ENCODE peak calls at places on chromosome 2, in six cellular contexts. A, C, F, K, H and Y are unnamed samples.

GRCh38 chr2:222819722-222820333 is 41.0 kb upstream of the ACSL3 start:
- DNase-seq in C (no peak), K (no peak), F (no peak), H (no peak), A (no peak), Y (no peak)

GRCh38 chr2:101467306-101467705 is 7.6 kb downstream of the RFX8 start:
- DNase-seq in F (no peak), A (no peak), K (no peak), H (no peak), C (no peak), Y (no peak)

GRCh38 chr2:48483916-48484315 is 46.0 kb upstream of the STON1 start:
- DNase-seq in C (no peak), H (no peak), K (no peak), F (no peak), A (no peak), Y (no peak)

GRCh38 chr2:80302001-80302464 is 2.5 kb downstream of the LRRTM1 start:
- DNase-seq in F (no peak), C (no peak), K (no peak), H (no peak), A (no peak), Y (no peak)

GRCh38 chr2:112818094-112818902 is 18.3 kb downstream of the IL1B start:
- DNase-seq in K (no peak), A (no peak), H (no peak), C (peak; percentile 96), F (no peak), Y (no peak)

GRCh38 chr2:240995041-240995960 is 3.1 kb upstream of the SNED1 start:
- DNase-seq in F (no peak), C (no peak), A (no peak), K (no peak), H (no peak), Y (no peak)

GRCh38 chr2:32632089-32632488 is 4.2 kb downstream of the TTC27 start:
- DNase-seq in K (no peak), H (no peak), F (no peak), C (no peak), A (peak; percentile 53), Y (no peak)

GRCh38 chr2:32688511-32688910 is 60.7 kb downstream of the TTC27 start:
- DNase-seq in C (no peak), F (no peak), K (no peak), H (no peak), A (no peak), Y (no peak)

GRCh38 chr2:174878537-174879147 is 114.4 kb upstream of the CHRNA1 start:
- DNase-seq in F (no peak), H (no peak), K (no peak), C (no peak), A (no peak), Y (no peak)

GRCh38 chr2:65845442-65846182 is 413.2 kb upstream of the SPRED2 start:
- DNase-seq in H (no peak), A (peak; percentile 19), F (no peak), C (no peak), K (no peak), Y (no peak)

GRCh38 chr2:170271340-170271739 is 93.4 kb downstream of the MYO3B start:
- DNase-seq in C (no peak), K (no peak), F (no peak), H (no peak), A (no peak), Y (no peak)

GRCh38 chr2:80068068-80068467 is 236.5 kb downstream of the LRRTM1 start:
- DNase-seq in C (no peak), H (no peak), A (no peak), F (no peak), K (no peak), Y (no peak)

GRCh38 chr2:111226797-111227700 is 106.3 kb downstream of the BCL2L11 start:
- DNase-seq in H (no peak), F (no peak), K (no peak), A (no peak), C (no peak), Y (no peak)

GRCh38 chr2:214611015-214611414 is 198.5 kb downstream of the BARD1 start:
- DNase-seq in F (no peak), H (no peak), C (no peak), A (no peak), K (no peak), Y (no peak)

GRCh38 chr2:37637985-37638384 is 33.5 kb downstream of the CDC42EP3 start:
- DNase-seq in H (no peak), F (no peak), A (no peak), C (no peak), K (no peak), Y (no peak)

GRCh38 chr2:132267372-132267771 is 105.6 kb upstream of the ANKRD30BL start:
- DNase-seq in A (no peak), F (no peak), K (no peak), C (no peak), H (no peak), Y (no peak)

GRCh38 chr2:230660294-230661060 is 52.2 kb upstream of the CAB39 start:
- DNase-seq in C (peak; percentile 47), H (no peak), K (peak; percentile 79), F (no peak), A (no peak), Y (no peak)

GRCh38 chr2:200376422-200377142 is 70.1 kb downstream of the SPATS2L start:
- DNase-seq in C (peak; percentile 40), K (no peak), A (peak; percentile 31), H (no peak), F (no peak), Y (no peak)

GRCh38 chr2:42053791-42054656 is 6.2 kb downstream of the PKDCC start:
- DNase-seq in A (no peak), H (no peak), F (no peak), K (no peak), C (peak; percentile 55), Y (no peak)

GRCh38 chr2:114219501-114219900 is 222.9 kb upstream of the DPP10 start:
- DNase-seq in C (no peak), A (no peak), H (no peak), K (no peak), F (no peak), Y (no peak)
- TF ChIP-seq POLR2A in C (no peak), A (no peak), H (no peak), K (no peak), F (no peak), Y (no peak)

GRCh38 chr2:99980200-99980599 is 162.2 kb downstream of the AFF3 start:
- DNase-seq in C (no peak), F (no peak), H (no peak), K (no peak), A (no peak), Y (no peak)
- TF ChIP-seq POLR2AphosphoS5 in C (no peak), F (no peak), H (no peak), K (no peak), A (no peak), Y (no peak)

DNA sequence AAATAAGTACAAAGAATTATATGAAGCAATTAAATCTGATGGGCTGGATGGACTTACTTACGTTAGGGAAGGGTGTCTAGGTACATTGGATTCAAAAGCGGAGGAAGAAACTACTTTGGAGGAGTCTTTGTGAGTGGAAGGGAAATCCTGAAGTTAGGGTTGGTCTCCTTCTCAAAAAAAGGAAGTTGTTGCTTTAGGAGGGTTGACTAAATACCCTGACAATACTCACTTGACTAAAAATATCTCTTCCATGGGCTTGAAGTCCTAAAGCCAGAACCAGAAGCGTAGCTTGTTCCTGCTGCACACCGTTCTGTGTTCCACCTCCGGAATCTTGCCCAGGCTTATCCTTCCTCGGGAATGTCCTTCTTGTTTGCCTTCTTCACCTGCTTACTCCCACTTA is 143.3 kb upstream of the ZEB2 start:
- DNase-seq in C (no peak), H (no peak), F (no peak), K (no peak), A (no peak), Y (no peak)
- TF ChIP-seq TAF1 in C (no peak), H (no peak), F (no peak), K (no peak), A (no peak), Y (no peak)

GRCh38 chr2:10045561-10046355 is 2.4 kb downstream of the KLF11 start:
- DNase-seq in H (no peak), C (no peak), K (no peak), A (no peak), F (no peak), Y (no peak)

GRCh38 chr2:10043906-10044601 is 704 bp downstream of the KLF11 start:
- DNase-seq in K (no peak), A (peak; percentile 97), H (no peak), C (peak; percentile 64), F (peak; percentile 74), Y (peak; percentile 47)

GRCh38 chr2:10041711-10042110 is 1.6 kb upstream of the KLF11 start:
- DNase-seq in F (no peak), H (no peak), C (no peak), A (no peak), K (no peak), Y (no peak)

GRCh38 chr2:10042301-10043161 is 819 bp upstream of the KLF11 start:
- DNase-seq in C (peak; percentile 80), K (no peak), A (peak; percentile 35), H (no peak), F (no peak), Y (no peak)

GRCh38 chr2:10043256-10043905 is at the start of gene KLF11:
- DNase-seq in F (peak; percentile 84), A (peak; percentile 96), C (peak; percentile 73), H (no peak), K (no peak), Y (peak; percentile 74)
- TF ChIP-seq POLR2A in F (no peak), A (no peak), C (no peak), H (no peak), K (no peak), Y (no peak)

GRCh38 chr2:226183033-226183432 is 616.6 kb downstream of the IRS1 start:
- DNase-seq in C (no peak), K (no peak), F (no peak), A (no peak), H (no peak), Y (no peak)

GRCh38 chr2:226181909-226182308 is 617.7 kb downstream of the IRS1 start:
- DNase-seq in H (no peak), F (no peak), K (no peak), C (no peak), A (no peak), Y (no peak)

GRCh38 chr2:226183550-226183949 is 616.1 kb downstream of the IRS1 start:
- DNase-seq in H (no peak), C (no peak), F (no peak), K (no peak), A (no peak), Y (no peak)

GRCh38 chr2:226179010-226179409 is 620.6 kb downstream of the IRS1 start:
- DNase-seq in F (no peak), C (no peak), H (no peak), K (no peak), A (no peak), Y (no peak)

GRCh38 chr2:226180485-226180884 is 619.1 kb downstream of the IRS1 start:
- DNase-seq in F (no peak), H (no peak), K (no peak), C (no peak), A (no peak), Y (no peak)
- TF ChIP-seq POLR2AphosphoS5 in F (no peak), H (no peak), K (no peak), C (no peak), A (no peak), Y (no peak)